ENCODE peak calls at places on chromosomes 4 and X, in six cellular contexts. C is stromal cell of bone marrow; D is CD4-positive, alpha-beta T cell; J is right cardiac atrium; R is PC-9; O is mesothelial cell of epicardium. V is an unnamed sample.

GRCh38 chr4:54840992-54841768 is 183.4 kb downstream of the KIT start:
- DNase-seq in R (no peak), C (peak), J (no peak), D (no peak), O (no peak), V (peak)

GRCh38 chr4:136863756-136864155 is 668.5 kb downstream of the PCDH18 start:
- DNase-seq in J (no peak), C (no peak), O (no peak), R (no peak), D (no peak), V (peak)

GRCh38 chrX:129099206-129099605 is 424.1 kb downstream of the SMARCA1 start:
- DNase-seq in R (no peak), J (no peak), C (no peak), O (no peak), D (no peak), V (no peak)

GRCh38 chr4:10569491-10569890 is 112.3 kb upstream of the ZNF518B start:
- DNase-seq in C (no peak), D (no peak), J (no peak), O (no peak), R (no peak), V (no peak)

GRCh38 chr4:119286377-119287002 is 35.4 kb downstream of the FABP2 start:
- DNase-seq in C (peak), R (no peak), O (no peak), D (no peak), J (no peak), V (no peak)

GRCh38 chr4:8383451-8384160 is 56.9 kb downstream of the ACOX3 start:
- DNase-seq in R (no peak), J (peak), D (no peak), C (peak), O (no peak), V (no peak)

GRCh38 chr4:174283507-174284180 is at the start of the genes CEP44 and FBXO8:
- DNase-seq in R (peak), J (peak), D (peak), C (peak), O (peak), V (peak)

GRCh38 chrX:111098874-111099273 is 2.9 kb downstream of the PAK3 start:
- DNase-seq in J (peak), C (no peak), O (peak), R (peak), D (peak), V (peak)

GRCh38 chrX:73508861-73509260 is 54.1 kb upstream of the CHIC1 start:
- DNase-seq in R (no peak), C (no peak), D (no peak), J (no peak), O (no peak), V (no peak)

GRCh38 chr4:8005033-8005808 is 65.6 kb upstream of the AFAP1 start:
- DNase-seq in O (no peak), C (no peak), R (no peak), D (no peak), J (no peak), V (no peak)

GRCh38 chr4:13977755-13978154 is 350.2 kb upstream of the BOD1L1 start:
- DNase-seq in D (no peak), C (no peak), R (no peak), O (no peak), J (no peak), V (no peak)

GRCh38 chrX:13059676-13060499 is 15.5 kb upstream of the FAM9C start:
- DNase-seq in C (peak), J (no peak), O (no peak), D (no peak), R (peak), V (peak)

GRCh38 chr4:143559757-143560147 is 46.2 kb downstream of the SMARCA5 start:
- DNase-seq in R (no peak), O (no peak), C (no peak), J (no peak), D (peak), V (peak)

GRCh38 chr4:153146031-153146430 is 58.2 kb upstream of the TRIM2 start:
- DNase-seq in R (no peak), J (no peak), D (no peak), O (no peak), C (no peak), V (no peak)

GRCh38 chr4:141637565-141637964 is 1.2 kb downstream of the IL15 start:
- DNase-seq in J (no peak), O (no peak), D (no peak), R (no peak), C (no peak), V (peak)

GRCh38 chr4:15286041-15286440 is 141.8 kb upstream of the C1QTNF7 start:
- DNase-seq in J (no peak), O (no peak), D (no peak), C (no peak), R (no peak), V (no peak)

GRCh38 chr4:177485528-177485927 is 43.3 kb upstream of the AGA start:
- DNase-seq in D (no peak), R (no peak), C (peak), J (no peak), O (no peak), V (no peak)

GRCh38 chrX:129706395-129707072 is 32.2 kb upstream of the XPNPEP2 start:
- DNase-seq in J (peak), D (no peak), C (no peak), R (peak), O (no peak), V (no peak)

GRCh38 chr4:1130318-1131186 is 17.2 kb upstream of the RNF212 start:
- DNase-seq in O (peak), D (peak), R (peak), C (peak), J (peak), V (peak)

GRCh38 chrX:13837290-13837745 is 20.4 kb upstream of the GPM6B start:
- DNase-seq in O (no peak), D (no peak), J (no peak), C (no peak), R (no peak), V (no peak)

GRCh38 chr4:125710766-125711165 is 396.0 kb downstream of the FAT4 start:
- DNase-seq in R (no peak), O (no peak), C (no peak), J (no peak), D (no peak), V (no peak)

GRCh38 chrX:25022499-25023325 is 6.9 kb upstream of the ARX start:
- DNase-seq in C (no peak), J (peak), R (no peak), D (no peak), O (no peak), V (no peak)

GRCh38 chr4:13700196-13701140 is 72.9 kb upstream of the BOD1L1 start:
- DNase-seq in O (no peak), D (no peak), R (no peak), J (no peak), C (peak), V (no peak)

GRCh38 chrX:24768556-24768955 is 74.8 kb downstream of the POLA1 start:
- DNase-seq in O (no peak), C (no peak), J (no peak), R (no peak), D (no peak), V (no peak)

GRCh38 chrX:13179100-13179499 is 134.7 kb upstream of the FAM9C start:
- DNase-seq in C (no peak), J (no peak), R (no peak), D (no peak), O (no peak), V (no peak)

GRCh38 chr4:184896868-184897715 is 71.3 kb upstream of the ACSL1 start:
- DNase-seq in C (no peak), D (no peak), R (no peak), O (no peak), J (no peak), V (peak)

GRCh38 chr4:88054229-88054628 is 46.8 kb downstream of the PKD2 start:
- DNase-seq in D (no peak), C (no peak), R (no peak), J (no peak), O (no peak), V (no peak)

GRCh38 chr4:2537011-2537830 is 774 bp downstream of the FAM193A start:
- DNase-seq in R (peak), O (peak), J (peak), D (peak), C (peak), V (peak)

GRCh38 chr4:74674750-74675149 is 119.6 kb downstream of the BTC start:
- DNase-seq in C (no peak), D (no peak), J (no peak), O (no peak), R (no peak), V (peak)

GRCh38 chr4:121096629-121097028 is 24.3 kb upstream of the NDNF start:
- DNase-seq in D (no peak), J (no peak), O (no peak), R (no peak), C (peak), V (peak)

GRCh38 chrX:68920541-68920940 is 91.7 kb downstream of the EFNB1 start:
- DNase-seq in R (no peak), C (no peak), D (no peak), O (no peak), J (peak), V (no peak)

GRCh38 chr4:5705672-5706310 is 2.6 kb downstream of the EVC2 start:
- DNase-seq in C (no peak), O (no peak), J (no peak), D (no peak), R (no peak), V (no peak)

GRCh38 chrX:154373340-154374306 is 811 bp downstream of the FLNA start:
- DNase-seq in O (peak), R (peak), D (no peak), J (peak), C (peak), V (no peak)

GRCh38 chr4:185726931-185727330 is 85.1 kb downstream of the SORBS2 start:
- DNase-seq in O (no peak), D (no peak), J (no peak), C (no peak), R (no peak), V (no peak)

GRCh38 chrX:72306851-72307645 is 1.3 kb upstream of the CITED1 start:
- DNase-seq in C (peak), J (peak), D (peak), O (peak), R (peak), V (peak)

GRCh38 chr4:71380721-71381120 is 41.9 kb downstream of the SLC4A4 start:
- DNase-seq in C (peak), R (no peak), J (no peak), D (no peak), O (no peak), V (no peak)

GRCh38 chr4:139675156-139675555 is 9.5 kb downstream of the MGST2 start:
- DNase-seq in C (no peak), J (no peak), O (no peak), D (no peak), R (no peak), V (peak)

V was measured in OCI-M1.